ENCODE peak calls at places on chromosomes 16 and 17, in ten cellular contexts. A, R, Z, L, B, Y, N, G, T and D are unnamed samples.

GRCh38 chr16:84182680-84183571 is 3.9 kb downstream of the TAF1C start:
- DNase-seq in A (no peak), R (no peak), Z (no peak), L (no peak), B (no peak), Y (no peak), N (no peak), G (no peak), T (no peak), D (no peak)

GRCh38 chr16:81818514-81819304 is 39.6 kb downstream of the PLCG2 start:
- DNase-seq in A (no peak), R (no peak), Z (no peak), L (no peak), B (no peak), Y (no peak), N (no peak), G (no peak), T (no peak), D (no peak)

GRCh38 chr17:77736721-77737120 is 221.8 kb upstream of the TNRC6C start:
- DNase-seq in A (no peak), R (no peak), Z (peak; percentile 48), L (no peak), B (no peak), Y (no peak), N (no peak), G (no peak), T (no peak), D (no peak)

GRCh38 chr16:16183562-16183961 is 39.7 kb downstream of the ABCC6 start:
- DNase-seq in A (no peak), R (no peak), Z (no peak), L (no peak), B (no peak), Y (no peak), N (no peak), G (no peak), T (no peak), D (no peak)

GRCh38 chr17:76452646-76453430 is at the start of gene UBE2O:
- DNase-seq in A (peak; percentile 82), R (peak; percentile 81), Z (peak; percentile 59), L (peak; percentile 91), B (peak; percentile 93), Y (peak; percentile 63), N (peak; percentile 95), G (peak; percentile 90), T (peak; percentile 82), D (peak; percentile 85)

GRCh38 chr16:30985401-30986128 is 558 bp downstream of the HSD3B7 start:
- DNase-seq in A (no peak), R (no peak), Z (peak; percentile 46), L (no peak), B (peak; percentile 86), Y (no peak), N (no peak), G (no peak), T (peak; percentile 20), D (peak; percentile 83)

GRCh38 chr17:18102640-18103039 is 5.9 kb upstream of the MYO15A start:
- DNase-seq in A (no peak), R (no peak), Z (no peak), L (no peak), B (no peak), Y (no peak), N (no peak), G (no peak), T (no peak), D (no peak)

GRCh38 chr17:76725580-76726230 is 701 bp downstream of the JMJD6 start:
- DNase-seq in A (peak; percentile 49), R (peak; percentile 46), Z (no peak), L (peak; percentile 59), B (peak; percentile 64), Y (no peak), N (no peak), G (peak; percentile 66), T (peak; percentile 55), D (peak; percentile 68)

GRCh38 chr16:89364603-89365002 is 125.8 kb downstream of the ANKRD11 start:
- DNase-seq in A (no peak), R (no peak), Z (no peak), L (no peak), B (no peak), Y (no peak), N (no peak), G (no peak), T (no peak), D (no peak)

GRCh38 chr17:65220732-65221131 is 83.6 kb downstream of the RGS9 start:
- DNase-seq in A (no peak), R (no peak), Z (no peak), L (no peak), B (no peak), Y (no peak), N (no peak), G (no peak), T (no peak), D (peak; percentile 82)